ENCODE peak calls at places on chromosomes 4 and X, in seven cellular contexts. H, V, S, D, Y, M and L are unnamed samples.

GRCh38 chr4:38190717-38191178 is 230.6 kb downstream of the PTTG2 start:
- DNase-seq in H (no peak), D (peak), Y (peak), V (no peak), S (no peak), M (no peak), L (peak)

GRCh38 chrX:106959897-106960296 is 39.7 kb downstream of the CLDN2 start:
- DNase-seq in Y (peak), H (no peak), M (peak), D (no peak), S (no peak), V (no peak), L (peak)

GRCh38 chrX:74449322-74449936 is 28.1 kb downstream of the SLC16A2 start:
- DNase-seq in D (no peak), Y (no peak), V (peak), H (no peak), M (peak), S (no peak), L (no peak)

GRCh38 chr4:124276461-124276860 is 436.1 kb downstream of the ANKRD50 start:
- DNase-seq in V (no peak), H (no peak), Y (peak), M (no peak), S (no peak), D (no peak), L (no peak)

GRCh38 chr4:82774711-82775171 is 23.9 kb downstream of the SCD5 start:
- DNase-seq in M (no peak), D (no peak), H (no peak), Y (no peak), V (no peak), S (peak), L (no peak)

GRCh38 chrX:70808942-70809940 is 99.3 kb downstream of the TEX11 start:
- DNase-seq in V (no peak), M (no peak), S (no peak), H (no peak), Y (no peak), D (no peak), L (no peak)

GRCh38 chrX:33726281-33727160 is 405.6 kb downstream of the FAM47A start:
- DNase-seq in Y (no peak), S (peak), V (no peak), M (no peak), H (no peak), D (no peak), L (no peak)

GRCh38 chr4:82786794-82787193 is 11.8 kb downstream of the SCD5 start:
- DNase-seq in S (peak), V (no peak), Y (no peak), M (no peak), H (no peak), D (no peak), L (no peak)

GRCh38 chr4:6019316-6020263 is 1.4 kb upstream of the C4orf50 start:
- DNase-seq in Y (peak), M (peak), S (peak), V (no peak), H (peak), D (no peak), L (peak)

GRCh38 chr4:48653217-48654014 is 126.7 kb downstream of the FRYL start:
- DNase-seq in Y (peak), V (peak), D (no peak), S (no peak), M (no peak), H (no peak), L (peak)

GRCh38 chr4:142331646-142332045 is 514.5 kb downstream of the INPP4B start:
- DNase-seq in D (peak), H (no peak), V (no peak), M (no peak), S (no peak), Y (peak), L (peak)

GRCh38 chr4:71932941-71933340 is 98.9 kb upstream of the NPFFR2 start:
- DNase-seq in D (no peak), M (no peak), H (no peak), V (no peak), Y (no peak), S (no peak), L (peak)

GRCh38 chr4:110287130-110287529 is 88.7 kb upstream of the ELOVL6 start:
- DNase-seq in S (no peak), H (peak), M (peak), D (peak), Y (peak), V (no peak), L (peak)

GRCh38 chr4:83810428-83810827 is 274.5 kb downstream of the GPAT3 start:
- DNase-seq in V (no peak), Y (no peak), H (no peak), D (no peak), M (no peak), S (no peak), L (peak)

GRCh38 chr4:168955674-168956073 is 54.4 kb downstream of the CBR4 start:
- DNase-seq in V (no peak), Y (peak), M (no peak), H (no peak), S (no peak), D (no peak), L (peak)

GRCh38 chr4:3563403-3563802 is 31.2 kb upstream of the LRPAP1 start:
- DNase-seq in M (no peak), S (no peak), V (no peak), H (no peak), D (no peak), Y (no peak), L (no peak)

GRCh38 chrX:102746134-102746584 is 25.6 kb downstream of the GPRASP3 start:
- DNase-seq in V (no peak), H (no peak), Y (peak), S (peak), D (no peak), M (no peak), L (peak)

GRCh38 chr4:83917572-83917971 is 381.7 kb downstream of the GPAT3 start:
- DNase-seq in H (no peak), V (no peak), S (no peak), M (no peak), D (no peak), Y (peak), L (peak)

GRCh38 chr4:7941111-7942018 is 1.7 kb upstream of the AFAP1 start:
- DNase-seq in V (no peak), Y (no peak), H (no peak), D (no peak), S (peak), M (no peak), L (no peak)

GRCh38 chr4:167775374-167775773 is 317.0 kb upstream of the ANXA10 start:
- DNase-seq in Y (no peak), H (no peak), D (no peak), M (no peak), S (no peak), V (no peak), L (no peak)